ENCODE peak calls at places on chromosomes 5 and 9, in five cellular contexts. E, Q, W, S and H are unnamed samples. For H3K9me2, the result is how much of the 10 kb centered on the place peaks cover.

GRCh38 chr5:142316051-142316450 is 8.8 kb downstream of the SPRY4 start:
- DNase-seq in W (no peak), E (no peak), Q (no peak), S (no peak), H (peak)

GRCh38 chr5:159189310-159189709 is 20.0 kb downstream of the RNF145 start:
- DNase-seq in W (no peak), Q (no peak), E (no peak), S (no peak), H (no peak)

GRCh38 chr5:71011194-71011792 is 13.8 kb downstream of the NAIP start:
- DNase-seq in E (no peak), W (no peak), Q (no peak), S (no peak), H (no peak)

GRCh38 chr5:111681791-111682190 is 75.2 kb downstream of the NREP start:
- DNase-seq in Q (no peak), W (no peak), S (no peak), E (no peak), H (no peak)

GRCh38 chr9:75910716-75911115 is 20.2 kb downstream of the PCSK5 start:
- DNase-seq in S (no peak), W (no peak), E (no peak), Q (no peak), H (no peak)

GRCh38 chr9:89421595-89421994 is 76.3 kb downstream of the SEMA4D start:
- DNase-seq in W (no peak), E (no peak), Q (no peak), S (no peak), H (no peak)

GRCh38 chr5:178462846-178463245 is 127.3 kb downstream of the COL23A1 start:
- DNase-seq in Q (no peak), S (no peak), W (no peak), E (no peak), H (no peak)

GRCh38 chr5:67416133-67416937 is 219.7 kb upstream of the CD180 start:
- DNase-seq in E (no peak), S (no peak), Q (no peak), W (peak), H (no peak)

GRCh38 chr5:1930880-1931589 is 48.3 kb upstream of the IRX4 start:
- DNase-seq in S (no peak), W (peak), E (no peak), Q (no peak), H (peak)

GRCh38 chr5:126600631-126601511 is at the start of gene PHAX:
- DNase-seq in Q (peak), E (no peak), S (peak), W (peak), H (peak)

GRCh38 chr5:40453689-40454088 is 226.0 kb upstream of the PTGER4 start:
- DNase-seq in E (no peak), S (peak), W (no peak), Q (no peak), H (no peak)

GRCh38 chr5:103452666-103453065 is 109.9 kb downstream of the NUDT12 start:
- DNase-seq in E (no peak), S (no peak), Q (no peak), W (no peak), H (no peak)

GRCh38 chr5:112929336-112930081 is 7.5 kb upstream of the REEP5 start:
- DNase-seq in E (no peak), Q (peak), S (no peak), W (no peak), H (no peak)

GRCh38 chr9:89623925-89624420 is 19.2 kb downstream of the GADD45G start:
- DNase-seq in E (no peak), Q (no peak), W (no peak), S (no peak), H (no peak)

GRCh38 chr5:137635521-137635921 is 100.4 kb downstream of the KLHL3 start:
- DNase-seq in E (no peak), S (no peak), Q (no peak), W (no peak), H (no peak)

GRCh38 chr5:179605026-179605833 is 18.2 kb downstream of the HNRNPH1 start:
- DNase-seq in W (no peak), S (no peak), E (no peak), Q (no peak), H (peak)

GRCh38 chr5:114249838-114250237 is 112.0 kb upstream of the KCNN2 start:
- DNase-seq in S (no peak), W (no peak), E (no peak), Q (no peak), H (no peak)

GRCh38 chr9:71003346-71003745 is 118.1 kb downstream of the TRPM3 start:
- DNase-seq in S (no peak), W (peak), Q (no peak), E (no peak), H (no peak)

GRCh38 chr9:135707449-135708138 is 5.6 kb downstream of the KCNT1 start:
- DNase-seq in E (no peak), W (no peak), Q (no peak), S (no peak), H (no peak)
- H3K9me2 ChIP-seq in E (under half), W (under half), Q (under half), S (under half), H (under half)

GRCh38 chr5:17374157-17374556 is 123.9 kb upstream of the TAF11L2 start:
- DNase-seq in E (no peak), W (no peak), S (no peak), Q (no peak), H (no peak)
- H2AFZ ChIP-seq in E (no peak), W (peak), S (no peak), Q (peak), H (no peak)

GRCh38 chr9:136743639-136744211 is 985 bp upstream of the LCN10 start:
- DNase-seq in E (no peak), W (no peak), S (no peak), Q (no peak), H (no peak)

GRCh38 chr9:136740971-136741884 is 1.5 kb downstream of the LCN10 start:
- DNase-seq in E (no peak), Q (no peak), S (no peak), W (no peak), H (no peak)

GRCh38 chr9:136741885-136742568 is 713 bp downstream of the LCN10 start:
- DNase-seq in S (no peak), Q (no peak), E (no peak), W (no peak), H (no peak)

GRCh38 chr9:136744747-136745146 is 2.0 kb upstream of the LCN10 start:
- DNase-seq in Q (no peak), S (no peak), E (no peak), W (no peak), H (no peak)

GRCh38 chr9:136742640-136743391 is at the start of gene LCN10:
- DNase-seq in S (no peak), Q (no peak), W (peak), E (no peak), H (peak)
- TF ChIP-seq CTCF in S (peak), Q (no peak), W (peak), E (peak), H (peak)

DNA sequence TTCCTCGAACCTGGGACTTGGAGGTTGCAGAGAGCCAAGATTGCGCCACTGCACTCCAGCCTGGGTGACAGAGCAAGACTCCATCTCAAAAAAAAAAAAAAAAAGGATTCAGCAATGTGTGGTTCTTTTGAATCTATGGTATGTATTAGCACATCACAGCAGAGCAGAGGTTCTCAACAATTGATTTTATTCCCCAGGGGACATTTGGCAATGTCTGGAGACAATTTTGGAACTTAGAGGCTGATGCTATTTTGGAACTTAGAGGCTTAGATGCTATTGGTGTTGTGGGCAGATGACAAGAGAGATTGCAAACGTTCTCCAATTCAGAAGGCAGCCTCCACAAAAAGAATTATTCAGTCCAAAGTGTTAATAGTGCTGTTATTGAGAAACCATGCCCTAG is 115.2 kb downstream of the TMC1 start:
- DNase-seq in W (no peak), S (no peak), Q (no peak), E (no peak), H (no peak)
- H3K9me2 ChIP-seq in W (under half), S (under half), Q (under half), E (under half), H (under half)

DNA sequence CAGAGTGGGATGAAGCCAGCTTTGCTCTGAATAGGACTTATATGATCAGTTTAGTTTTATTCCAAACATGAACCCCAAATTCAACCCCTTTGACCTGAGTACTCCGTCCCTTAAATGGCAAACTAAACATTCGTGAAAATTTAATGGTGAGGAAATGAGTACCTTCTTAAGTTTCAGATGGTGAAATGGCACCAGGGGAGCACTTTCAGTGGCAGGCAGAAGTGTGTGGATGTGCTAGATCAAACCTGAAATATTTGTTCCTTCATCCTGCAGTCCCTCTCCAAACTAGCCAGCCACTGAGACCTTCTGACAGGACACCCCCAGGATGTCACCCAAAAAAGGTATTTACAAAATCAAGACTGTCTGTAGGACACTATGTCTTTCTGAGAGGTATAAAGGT is 126.9 kb downstream of the TMC1 start:
- DNase-seq in Q (no peak), E (no peak), S (no peak), W (no peak), H (no peak)
- H2AFZ ChIP-seq in Q (no peak), E (no peak), S (no peak), W (peak), H (no peak)

GRCh38 chr9:83219924-83220438 is 157.0 kb upstream of the RASEF start:
- DNase-seq in S (no peak), W (peak), E (no peak), Q (no peak), H (peak)

GRCh38 chr9:83220737-83221136 is 157.8 kb upstream of the RASEF start:
- DNase-seq in W (no peak), E (no peak), S (peak), Q (no peak), H (peak)

GRCh38 chr9:83218411-83219090 is 155.6 kb upstream of the RASEF start:
- DNase-seq in Q (no peak), W (no peak), E (no peak), S (no peak), H (no peak)

GRCh38 chr9:83219154-83219923 is 156.4 kb upstream of the RASEF start:
- DNase-seq in S (no peak), Q (no peak), E (peak), W (peak), H (peak)
- TF ChIP-seq CTCF in S (no peak), Q (no peak), E (peak), W (peak), H (peak)

GRCh38 chr5:35284364-35284763 is 54.1 kb upstream of the PRLR start:
- DNase-seq in E (no peak), Q (no peak), W (no peak), S (no peak), H (no peak)
- H3K9me2 ChIP-seq in E (under half), Q (under half), W (under half), S (under half), H (under half)